ENCODE peak calls at places on chromosomes 2 and 18, in four cellular contexts. D is suprapubic skin, B is dorsolateral prefrontal cortex, V is astrocyte. F is an unnamed sample.

GRCh38 chr18:67483237-67483636 is 33.3 kb downstream of the DSEL start:
- DNase-seq in D (no peak), B (no peak), V (no peak), F (no peak)

GRCh38 chr2:38237311-38237710 is 139.8 kb downstream of the ATL2 start:
- DNase-seq in D (no peak), B (no peak), V (peak; percentile 12), F (no peak)

GRCh38 chr2:237156857-237157550 is 71.3 kb downstream of the COPS8 start:
- DNase-seq in D (no peak), B (no peak), V (no peak), F (no peak)

GRCh38 chr2:147945660-147946059 is 74.9 kb downstream of the ORC4 start:
- DNase-seq in D (no peak), B (no peak), V (no peak), F (no peak)

GRCh38 chr18:58314284-58314683 is 270.3 kb downstream of the NEDD4L start:
- DNase-seq in D (no peak), B (peak; percentile 67), V (peak; percentile 95), F (peak; percentile 64)

GRCh38 chr18:55588001-55588875 is at the start of gene TCF4:
- DNase-seq in D (peak; percentile 83), B (peak; percentile 35), V (peak; percentile 47), F (peak; percentile 85)

GRCh38 chr2:240383871-240384700 is 51.4 kb upstream of the GPC1 start:
- DNase-seq in D (no peak), B (no peak), V (no peak), F (peak; percentile 46)

GRCh38 chr2:107588960-107589542 is 237.6 kb upstream of the RGPD4 start:
- DNase-seq in D (no peak), B (no peak), V (peak; percentile 26), F (no peak)

GRCh38 chr2:96762529-96763253 is 2.0 kb downstream of the CNNM4 start:
- DNase-seq in D (no peak), B (no peak), V (peak; percentile 43), F (no peak)

GRCh38 chr2:111121873-111122630 is 1.3 kb downstream of the BCL2L11 start:
- DNase-seq in D (peak; percentile 88), B (peak; percentile 80), V (peak; percentile 70), F (peak; percentile 96)

GRCh38 chr2:187581125-187581896 is 27.1 kb upstream of the TFPI start:
- DNase-seq in D (no peak), B (no peak), V (peak; percentile 39), F (no peak)
- H3K27ac ChIP-seq in D (no peak overlapping the region), B (no peak overlapping the region), V (peak overlapping the region; percentile 48), F (no peak overlapping the region)

GRCh38 chr2:218271487-218271797 is 1.1 kb downstream of the PNKD start:
- DNase-seq in D (no peak), B (no peak), V (no peak), F (peak; percentile 51)
- H3K27ac ChIP-seq in D (peak overlapping the region; percentile 79), B (peak overlapping the region; percentile 76), V (no peak overlapping the region), F (no peak overlapping the region)

GRCh38 chr2:212926948-212927347 is 224.5 kb downstream of the IKZF2 start:
- DNase-seq in D (no peak), B (peak; percentile 36), V (no peak), F (peak; percentile 73)

GRCh38 chr2:212930556-212930955 is 220.9 kb downstream of the IKZF2 start:
- DNase-seq in D (no peak), B (no peak), V (no peak), F (no peak)

GRCh38 chr2:212929116-212929515 is 222.3 kb downstream of the IKZF2 start:
- DNase-seq in D (no peak), B (no peak), V (no peak), F (no peak)

GRCh38 chr2:212929971-212930370 is 221.4 kb downstream of the IKZF2 start:
- DNase-seq in D (no peak), B (no peak), V (no peak), F (no peak)

DNA sequence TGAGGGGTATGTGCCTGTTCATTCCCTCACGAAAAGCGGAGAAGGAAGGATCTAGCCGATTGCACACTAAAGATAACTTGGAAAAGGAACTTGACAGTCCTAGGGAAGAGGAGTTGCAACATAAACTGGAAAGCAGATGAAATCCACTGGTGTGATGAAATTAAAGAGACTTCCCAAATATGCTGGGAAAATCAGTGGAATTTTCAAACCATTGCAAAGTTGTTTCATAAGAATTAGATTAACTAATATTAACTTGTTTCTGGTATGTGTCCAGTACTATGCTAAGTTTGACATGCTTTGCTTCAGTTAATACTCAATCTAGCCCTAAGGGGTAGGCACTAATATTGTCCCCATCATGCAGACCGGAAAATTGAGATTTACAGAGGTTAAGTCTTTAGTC is 222.7 kb downstream of the IKZF2 start:
- DNase-seq in D (no peak), B (no peak), V (no peak), F (no peak)
- H3K27ac ChIP-seq in D (no peak overlapping the region), B (no peak overlapping the region), V (no peak overlapping the region), F (no peak overlapping the region)

DNA sequence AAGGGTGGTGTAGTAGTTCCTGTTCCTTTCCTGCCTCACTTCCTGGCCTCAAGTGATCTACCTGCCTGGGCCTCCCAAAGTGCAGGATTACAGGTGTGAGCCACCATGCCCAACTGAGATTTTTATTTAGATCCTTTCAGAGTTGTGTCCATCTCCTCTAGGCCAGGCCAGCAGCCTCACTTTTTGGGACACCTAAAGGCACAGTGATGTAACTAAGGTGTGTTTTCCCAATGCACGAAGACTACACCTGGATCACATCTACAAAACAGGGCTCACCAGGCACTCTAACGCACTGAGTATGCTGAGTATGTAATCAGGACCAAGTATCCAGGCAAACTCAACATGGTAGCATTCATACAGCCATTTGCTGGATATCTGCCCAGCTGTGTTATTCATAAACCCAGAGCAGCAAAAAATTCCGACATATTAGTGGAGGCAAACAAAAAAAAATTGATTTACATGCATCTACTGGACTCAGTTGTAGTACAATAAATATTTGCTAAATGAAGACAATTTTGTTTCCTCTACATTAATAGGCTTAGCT is 33.8 kb downstream of the LPIN2 start:
- DNase-seq in D (no peak), B (no peak), V (peak; percentile 70), F (no peak)
- H3K27ac ChIP-seq in D (peak overlapping the region; percentile 50), B (peak overlapping the region; percentile 55), V (peak overlapping the region; percentile 88), F (peak overlapping the region; percentile 49)

GRCh38 chr2:198135481-198135934 is 331.1 kb downstream of the PLCL1 start:
- DNase-seq in D (no peak), B (no peak), V (no peak), F (no peak)
- H3K27ac ChIP-seq in D (no peak overlapping the region), B (peak overlapping the region; percentile 84), V (no peak overlapping the region), F (no peak overlapping the region)

F was measured in right cardiac atrium.